ENCODE peak calls at places on chromosome 3, in four cellular contexts. S, V, H and E are unnamed samples.
A peak's percentile ranks its signal among the peaks of the same experiment; 100 is the strongest.

GRCh38 chr3:15926866-15927265 is 129.1 kb upstream of the ANKRD28 start:
- DNase-seq in S (no peak), V (no peak), H (no peak), E (no peak)

GRCh38 chr3:12420393-12420792 is 63.9 kb upstream of the TSEN2 start:
- DNase-seq in S (no peak), V (no peak), H (no peak), E (no peak)

GRCh38 chr3:131083190-131083863 is 56.6 kb downstream of the NEK11 start:
- DNase-seq in S (peak; percentile 41), V (peak; percentile 93), H (no peak), E (peak; percentile 61)

GRCh38 chr3:73624363-73625123 is at the start of gene PDZRN3:
- DNase-seq in S (peak; percentile 68), V (peak; percentile 77), H (peak; percentile 15), E (peak; percentile 85)

GRCh38 chr3:72957303-72957702 is 39.3 kb upstream of the PPP4R2 start:
- DNase-seq in S (no peak), V (no peak), H (no peak), E (peak; percentile 69)

GRCh38 chr3:68428495-68428894 is 503.9 kb downstream of the TAFA4 start:
- DNase-seq in S (no peak), V (no peak), H (no peak), E (no peak)

GRCh38 chr3:72123908-72124441 is 339.0 kb upstream of the PROK2 start:
- DNase-seq in S (peak; percentile 39), V (peak; percentile 96), H (peak; percentile 89), E (peak; percentile 81)

GRCh38 chr3:54897028-54897711 is 30.7 kb downstream of the LRTM1 start:
- DNase-seq in S (no peak), V (no peak), H (no peak), E (no peak)

GRCh38 chr3:57068437-57069089 is 8.1 kb downstream of the SPATA12 start:
- DNase-seq in S (peak; percentile 22), V (peak; percentile 86), H (peak; percentile 66), E (peak; percentile 84)

GRCh38 chr3:116927918-116928317 is 218.3 kb downstream of the TUSC7 start:
- DNase-seq in S (no peak), V (no peak), H (no peak), E (no peak)

GRCh38 chr3:39185326-39185958 is 7.0 kb downstream of the XIRP1 start:
- DNase-seq in S (no peak), V (no peak), H (no peak), E (no peak)

GRCh38 chr3:194300392-194300758 is 50.8 kb downstream of the CPN2 start:
- DNase-seq in S (peak; percentile 84), V (peak; percentile 86), H (no peak), E (peak; percentile 96)

GRCh38 chr3:58041826-58042324 is 33.7 kb downstream of the FLNB start:
- DNase-seq in S (no peak), V (no peak), H (peak; percentile 54), E (no peak)

GRCh38 chr3:9861626-9862130 is 17.9 kb upstream of the RPUSD3 start:
- DNase-seq in S (no peak), V (no peak), H (no peak), E (no peak)

DNA sequence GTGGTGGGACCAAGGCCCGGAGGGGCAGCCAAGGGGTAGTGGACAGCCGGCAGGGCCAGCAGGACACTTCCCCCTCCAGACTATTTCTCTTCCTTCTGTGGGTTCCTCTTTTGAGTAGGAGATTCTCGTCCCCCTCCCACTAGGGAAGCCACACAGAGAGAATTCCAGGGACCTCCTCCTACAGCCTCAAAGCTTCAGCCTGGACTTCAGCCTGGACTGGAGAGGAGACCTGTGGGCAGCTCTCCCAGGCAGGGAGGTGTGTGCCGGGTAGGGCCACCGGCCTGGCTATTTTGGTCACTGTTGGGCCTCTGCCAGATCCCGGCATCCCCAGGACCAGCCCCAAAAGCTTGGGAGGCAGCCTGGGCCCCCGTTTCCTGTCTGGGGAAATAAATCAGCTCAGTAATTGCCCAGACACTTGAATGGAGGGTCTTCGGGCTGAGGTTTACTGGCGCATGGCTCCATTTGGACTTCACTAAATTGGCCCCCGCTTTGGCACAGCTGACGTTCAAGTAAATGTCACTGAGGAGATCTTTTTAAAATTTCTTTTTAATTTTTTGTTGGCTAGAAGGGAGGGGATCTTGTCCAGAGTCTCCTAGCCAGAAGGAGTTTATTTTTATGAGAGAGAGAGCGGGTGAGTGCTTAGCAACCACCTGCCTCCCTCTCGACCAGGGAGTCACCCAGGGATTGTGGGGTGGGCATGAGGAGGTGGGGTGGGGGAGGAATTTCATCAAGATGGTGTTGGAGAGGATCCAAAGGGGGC is 1.4 kb downstream of the SLC6A6 start:
- DNase-seq in S (peak; percentile 76), V (peak; percentile 78), H (peak; percentile 14), E (no peak)
- TF ChIP-seq POLR2A in S (no peak), V (peak; percentile 63), H (no peak), E (peak; percentile 12)

DNA sequence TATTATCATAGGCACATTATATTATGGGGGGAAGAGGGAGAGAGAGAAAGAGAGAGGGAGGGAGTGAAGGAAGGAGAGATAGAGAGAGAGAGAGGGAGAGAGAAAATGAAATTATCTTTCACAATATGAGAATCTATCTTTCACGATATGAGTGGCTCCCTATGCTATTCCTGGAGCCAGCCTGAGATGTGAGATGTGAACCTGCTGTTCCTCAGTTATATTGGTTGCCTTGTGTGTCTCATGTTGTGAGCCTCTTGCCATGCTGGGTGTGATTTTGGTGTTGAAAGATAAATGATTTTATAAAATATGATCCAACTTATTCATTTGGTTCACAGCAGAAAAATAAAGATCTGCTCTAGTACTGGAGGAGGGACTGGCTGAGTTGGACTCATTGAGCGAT is 148.7 kb downstream of the PPM1L start:
- DNase-seq in S (no peak), V (no peak), H (no peak), E (no peak)
- H3K27ac ChIP-seq in S (no peak overlapping the region), V (no peak overlapping the region), H (no peak overlapping the region), E (no peak overlapping the region)

DNA sequence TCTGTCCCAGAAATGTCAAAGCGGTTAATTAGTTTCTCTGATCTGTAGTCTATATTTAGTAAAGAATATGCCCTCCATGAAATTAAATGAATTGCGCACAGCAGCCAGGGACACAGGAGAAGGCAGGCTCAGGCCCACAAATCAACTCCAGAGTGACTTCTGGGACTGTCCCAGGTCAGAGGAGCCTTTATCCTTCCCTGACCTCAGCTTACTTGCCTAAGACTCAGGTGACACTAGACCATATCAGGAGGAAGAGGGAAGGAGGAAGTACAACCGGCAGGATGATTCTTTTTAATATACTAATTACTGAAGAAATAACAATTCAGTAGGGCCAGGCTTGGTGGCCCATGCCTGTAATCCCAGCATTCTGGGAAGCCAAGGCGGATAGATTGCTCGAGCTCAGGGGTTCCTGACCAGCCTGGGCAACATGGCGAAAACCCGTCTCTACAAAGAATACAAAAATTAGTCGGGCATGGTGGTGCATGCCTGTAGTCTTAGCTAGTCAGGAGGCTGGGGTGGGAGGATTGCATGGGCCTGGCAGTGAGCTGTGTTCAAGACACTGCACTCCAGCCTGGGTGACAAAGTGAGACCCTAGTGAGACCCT is 1.8 kb upstream of the GPR15 start:
- DNase-seq in S (no peak), V (no peak), H (no peak), E (no peak)
- TF ChIP-seq POLR2A in S (no peak), V (no peak), H (no peak), E (no peak)

GRCh38 chr3:134666052-134666451 is 15.2 kb upstream of the KY start:
- DNase-seq in S (no peak), V (no peak), H (no peak), E (no peak)

GRCh38 chr3:134666885-134667284 is 16.1 kb upstream of the KY start:
- DNase-seq in S (no peak), V (no peak), H (no peak), E (no peak)

GRCh38 chr3:134667956-134668355 is 17.1 kb upstream of the KY start:
- DNase-seq in S (no peak), V (no peak), H (no peak), E (no peak)

GRCh38 chr3:134666466-134666865 is 15.6 kb upstream of the KY start:
- DNase-seq in S (no peak), V (peak; percentile 71), H (no peak), E (no peak)

GRCh38 chr3:134667461-134667860 is 16.6 kb upstream of the KY start:
- DNase-seq in S (no peak), V (no peak), H (no peak), E (no peak)
- H3K27ac ChIP-seq in S (no peak overlapping the region), V (no peak overlapping the region), H (no peak overlapping the region), E (no peak overlapping the region)

GRCh38 chr3:50503504-50503903 is at the start of gene CACNA2D2:
- DNase-seq in S (peak; percentile 67), V (peak; percentile 57), H (no peak), E (peak; percentile 84)
- TF ChIP-seq POLR2A in S (no peak), V (no peak), H (no peak), E (no peak)